ENCODE peak calls at places on chromosome 6, in ten cellular contexts. P is T follicular helper cell; U is psoas muscle; X is activated naive CD4-positive, alpha-beta T cell treated with Interleukin-2 at 50 U/mL for 16 hours; I is GF-D8; R is HTR-8/SVneo; S is neural crest cell; A is substantia nigra; Z is retina; F is mucosa of descending colon. G is an unnamed sample.

GRCh38 chr6:163965426-163966348 is 551.2 kb downstream of the QKI start:
- DNase-seq in X (no peak), P (no peak), S (no peak), R (peak), U (peak), Z (peak), F (no peak), I (no peak), A (no peak), G (no peak)

GRCh38 chr6:140039343-140039742 is 664.9 kb upstream of the CITED2 start:
- DNase-seq in Z (no peak), R (no peak), I (no peak), X (no peak), U (no peak), P (no peak), S (no peak), F (no peak), A (no peak), G (no peak)

GRCh38 chr6:52560462-52560861 is 16.4 kb downstream of the TRAM2 start:
- DNase-seq in U (no peak), F (no peak), A (no peak), S (no peak), P (no peak), X (no peak), R (no peak), I (no peak), Z (no peak), G (no peak)

GRCh38 chr6:2630891-2631458 is 119.7 kb downstream of the MYLK4 start:
- DNase-seq in S (no peak), X (no peak), A (no peak), P (no peak), U (no peak), F (no peak), R (no peak), I (no peak), Z (no peak), G (no peak)

GRCh38 chr6:32983964-32984638 is 15.7 kb downstream of the BRD2 start:
- DNase-seq in R (no peak), F (no peak), U (no peak), P (no peak), S (no peak), I (no peak), A (no peak), Z (no peak), X (no peak), G (no peak)

GRCh38 chr6:56366112-56366852 is 118.9 kb upstream of the COL21A1 start:
- DNase-seq in U (no peak), I (no peak), S (no peak), P (no peak), X (no peak), Z (peak), A (no peak), F (no peak), R (no peak), G (no peak)

GRCh38 chr6:143782517-143782916 is 60.6 kb upstream of the LTV1 start:
- DNase-seq in R (no peak), X (no peak), S (no peak), F (no peak), P (no peak), I (no peak), U (no peak), A (no peak), Z (no peak), G (no peak)

GRCh38 chr6:73969982-73970960 is 274.3 kb downstream of the CD109 start:
- DNase-seq in P (no peak), R (peak), A (no peak), Z (peak), X (no peak), U (no peak), F (no peak), S (no peak), I (peak), G (no peak)

GRCh38 chr6:72132425-72132824 is 246.1 kb downstream of the RIMS1 start:
- DNase-seq in S (no peak), X (no peak), A (no peak), I (no peak), Z (no peak), R (no peak), U (no peak), F (no peak), P (no peak), G (no peak)

GRCh38 chr6:43737272-43738081 is 32.5 kb upstream of the VEGFA start:
- DNase-seq in Z (no peak), R (no peak), U (peak), S (no peak), P (no peak), F (no peak), I (no peak), A (no peak), X (no peak), G (no peak)

G was measured in anterior cingulate cortex.